ENCODE peak calls at places on chromosome 14, in five cellular contexts. Q, M, K, F and Z are unnamed samples.

GRCh38 chr14:100761481-100761880 is 34.8 kb downstream of the DLK1 start:
- DNase-seq in Q (no peak), K (no peak), M (peak; percentile 96), F (no peak), Z (no peak)

GRCh38 chr14:56423591-56423991 is 156.0 kb upstream of the TMEM260 start:
- DNase-seq in F (no peak), K (no peak), M (peak; percentile 66), Q (no peak), Z (no peak)

GRCh38 chr14:77268989-77269595 is 1.9 kb downstream of the NGB start:
- DNase-seq in M (no peak), F (no peak), K (no peak), Q (no peak), Z (peak; percentile 37)

GRCh38 chr14:51441001-51441400 is 201.0 kb downstream of the TMX1 start:
- DNase-seq in M (peak; percentile 15), F (no peak), Q (no peak), K (no peak), Z (no peak)

GRCh38 chr14:35940291-35940690 is 114.2 kb downstream of the BRMS1L start:
- DNase-seq in M (peak; percentile 2), K (no peak), Q (no peak), F (no peak), Z (no peak)

GRCh38 chr14:22472935-22473854 is 115.8 kb downstream of the DAD1 start:
- DNase-seq in Q (no peak), M (peak; percentile 56), K (peak; percentile 63), F (no peak), Z (peak; percentile 54)

GRCh38 chr14:44963775-44964380 is 1.9 kb downstream of the TOGARAM1 start:
- DNase-seq in K (no peak), Q (no peak), M (no peak), F (peak; percentile 49), Z (no peak)

GRCh38 chr14:34067587-34067986 is 116.7 kb upstream of the EGLN3 start:
- DNase-seq in F (no peak), Q (no peak), M (no peak), K (no peak), Z (no peak)

GRCh38 chr14:66228267-66228970 is 257.8 kb upstream of the CCDC196 start:
- DNase-seq in M (no peak), K (no peak), F (no peak), Q (no peak), Z (no peak)

GRCh38 chr14:36451346-36452065 is 68.5 kb downstream of the NKX2-1 start:
- DNase-seq in M (no peak), F (no peak), Q (no peak), K (no peak), Z (no peak)

GRCh38 chr14:96079066-96079465 is 39.9 kb downstream of the C14orf132 start:
- DNase-seq in Q (no peak), M (no peak), K (no peak), F (no peak), Z (no peak)

GRCh38 chr14:24298892-24299254 is 707 bp downstream of the DHRS1 start:
- DNase-seq in K (no peak), Q (no peak), F (peak; percentile 44), M (peak; percentile 82), Z (peak; percentile 32)

GRCh38 chr14:98008381-98009113 is 1211.4 kb downstream of the VRK1 start:
- DNase-seq in M (no peak), K (no peak), Q (no peak), F (no peak), Z (no peak)

GRCh38 chr14:77603031-77603430 is 13.4 kb downstream of the SPTLC2 start:
- DNase-seq in Q (no peak), K (no peak), M (no peak), F (no peak), Z (no peak)

GRCh38 chr14:79493081-79493652 is 718.1 kb downstream of the DIO2 start:
- DNase-seq in Q (no peak), M (no peak), F (no peak), K (no peak), Z (no peak)

GRCh38 chr14:76941544-76942287 is 86.8 kb downstream of the IRF2BPL start:
- DNase-seq in K (no peak), M (no peak), Q (no peak), F (peak; percentile 78), Z (no peak)

GRCh38 chr14:91947196-91948184 is at the start of gene FBLN5:
- DNase-seq in M (peak; percentile 63), F (no peak), Q (peak; percentile 85), K (peak; percentile 60), Z (peak; percentile 67)

GRCh38 chr14:21846227-21846885 is 172.7 kb upstream of the OR4E1 start:
- DNase-seq in Q (no peak), F (peak; percentile 56), M (peak; percentile 3), K (peak; percentile 40), Z (peak; percentile 19)

GRCh38 chr14:57052705-57053302 is 215.9 kb downstream of the EXOC5 start:
- DNase-seq in M (no peak), F (no peak), K (no peak), Q (no peak), Z (no peak)

GRCh38 chr14:93911975-93912374 is 15.2 kb upstream of the FAM181A start:
- DNase-seq in K (no peak), M (no peak), Q (no peak), F (no peak), Z (no peak)

GRCh38 chr14:92613008-92613658 is 99.6 kb downstream of the RIN3 start:
- DNase-seq in F (peak; percentile 57), K (no peak), Q (no peak), M (no peak), Z (peak; percentile 12)

GRCh38 chr14:33835677-33836076 is 115.2 kb downstream of the EGLN3 start:
- DNase-seq in K (no peak), M (no peak), F (no peak), Q (no peak), Z (no peak)

GRCh38 chr14:105861985-105862465 is 335.6 kb downstream of the TMEM121 start:
- DNase-seq in F (peak; percentile 15), K (peak; percentile 23), M (no peak), Q (no peak), Z (peak; percentile 1)

GRCh38 chr14:95326987-95327386 is 7.3 kb upstream of the CLMN start:
- DNase-seq in Q (no peak), M (no peak), K (no peak), F (no peak), Z (no peak)

GRCh38 chr14:73269729-73270651 is 32.7 kb downstream of the PAPLN start:
- DNase-seq in Q (peak; percentile 67), K (peak; percentile 64), F (no peak), M (peak; percentile 44), Z (peak; percentile 40)

GRCh38 chr14:22122227-22123187 is 448.9 kb upstream of the OR4E1 start:
- DNase-seq in F (no peak), K (no peak), M (no peak), Q (no peak), Z (no peak)

GRCh38 chr14:102828201-102828600 is 51.0 kb downstream of the TRAF3 start:
- DNase-seq in K (no peak), F (no peak), Q (no peak), M (no peak), Z (no peak)

GRCh38 chr14:100581228-100582145 is 5.7 kb downstream of the BEGAIN start:
- DNase-seq in F (peak; percentile 57), M (no peak), Q (peak; percentile 3), K (no peak), Z (no peak)

GRCh38 chr14:21107360-21107781 is 6.5 kb downstream of the TMEM253 start:
- DNase-seq in K (no peak), Q (no peak), M (peak; percentile 54), F (no peak), Z (no peak)

GRCh38 chr14:61399365-61399764 is 78.0 kb downstream of the PRKCH start:
- DNase-seq in F (no peak), M (no peak), K (no peak), Q (no peak), Z (no peak)

GRCh38 chr14:61398221-61398620 is 76.8 kb downstream of the PRKCH start:
- DNase-seq in F (no peak), M (no peak), Q (no peak), K (no peak), Z (no peak)

GRCh38 chr14:61396279-61396678 is 74.9 kb downstream of the PRKCH start:
- DNase-seq in Q (no peak), M (no peak), F (no peak), K (no peak), Z (no peak)

GRCh38 chr14:61396694-61397093 is 75.3 kb downstream of the PRKCH start:
- DNase-seq in M (no peak), Q (no peak), K (no peak), F (no peak), Z (no peak)

DNA sequence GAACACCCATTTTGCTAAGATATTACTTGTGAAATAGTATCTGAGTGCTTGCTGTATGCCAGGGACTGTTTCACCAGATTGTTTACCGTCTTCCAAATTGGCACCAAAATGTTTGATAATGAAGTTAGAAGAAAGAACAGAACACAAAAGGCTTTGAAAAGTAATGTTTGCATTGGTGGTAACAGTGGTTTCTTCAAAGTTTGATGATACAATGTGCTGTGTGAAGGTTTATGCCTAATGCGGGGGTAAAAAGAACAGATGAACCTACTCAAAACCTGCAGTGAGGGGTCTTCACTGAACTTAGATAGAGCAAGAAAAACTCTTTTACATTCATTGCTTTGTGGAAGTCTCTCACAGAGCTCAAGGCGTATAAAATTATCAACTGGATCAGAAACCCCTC is 76.2 kb downstream of the PRKCH start:
- DNase-seq in F (no peak), K (no peak), M (no peak), Q (no peak), Z (no peak)
- H3K4me1 ChIP-seq in F (no peaks in the 10 kb centered on the region), K (peaks cover 10% of the 10 kb centered on the region), M (no peaks in the 10 kb centered on the region), Q (peaks cover 4% of the 10 kb centered on the region), Z (peaks cover 3% of the 10 kb centered on the region)

GRCh38 chr14:64725360-64725815 is 21.2 kb downstream of the PLEKHG3 start:
- DNase-seq in F (no peak), M (no peak), K (no peak), Q (no peak), Z (no peak)
- H3K4me1 ChIP-seq in F (peaks cover 32% of the 10 kb centered on the region), M (peaks cover 66% of the 10 kb centered on the region), K (peaks cover 66% of the 10 kb centered on the region), Q (peaks cover 32% of the 10 kb centered on the region), Z (peaks cover 80% of the 10 kb centered on the region)

GRCh38 chr14:31944256-31945073 is 132.6 kb upstream of the ARHGAP5 start:
- DNase-seq in Q (no peak), M (no peak), K (peak; percentile 57), F (peak; percentile 57), Z (no peak)
- H3K4me1 ChIP-seq in Q (no peaks in the 10 kb centered on the region), M (no peaks in the 10 kb centered on the region), K (peaks cover 12% of the 10 kb centered on the region), F (peaks cover 14% of the 10 kb centered on the region), Z (no peaks in the 10 kb centered on the region)

GRCh38 chr14:74595006-74595735 is 16.9 kb downstream of the LTBP2 start:
- DNase-seq in K (no peak), F (peak; percentile 49), Q (peak; percentile 83), M (peak; percentile 38), Z (peak; percentile 37)
- H3K4me1 ChIP-seq in K (peaks cover 73% of the 10 kb centered on the region), F (peaks cover 9% of the 10 kb centered on the region), Q (peaks cover 36% of the 10 kb centered on the region), M (peaks cover 31% of the 10 kb centered on the region), Z (peaks cover 9% of the 10 kb centered on the region)